ENCODE peak calls at places on chromosomes 11 and 22, in four cellular contexts. U, J, Z and X are unnamed samples.

GRCh38 chr22:37330200-37331033 is 48.1 kb downstream of the CYTH4 start:
- DNase-seq in Z (peak; percentile 87), U (peak; percentile 97), J (no peak), X (no peak)

GRCh38 chr11:68692115-68692514 is 7.8 kb downstream of the GAL start:
- DNase-seq in J (no peak), Z (no peak), U (no peak), X (no peak)

GRCh38 chr22:30344447-30345200 is 12.1 kb downstream of the SF3A1 start:
- DNase-seq in Z (no peak), J (no peak), U (no peak), X (no peak)

GRCh38 chr11:18046116-18046777 is at the start of gene TPH1:
- DNase-seq in J (no peak), Z (peak; percentile 71), U (peak; percentile 59), X (no peak)

GRCh38 chr22:27726726-27727449 is 74.7 kb downstream of the MN1 start:
- DNase-seq in Z (peak; percentile 35), J (no peak), U (peak; percentile 84), X (no peak)

GRCh38 chr22:23072035-23072910 is 2.0 kb downstream of the GNAZ start:
- DNase-seq in Z (no peak), U (no peak), J (no peak), X (no peak)

GRCh38 chr11:105906517-105906916 is 115.5 kb downstream of the MSANTD4 start:
- DNase-seq in U (no peak), J (no peak), Z (no peak), X (no peak)

GRCh38 chr22:20852076-20852475 is 6.5 kb downstream of the PI4KA start:
- DNase-seq in Z (no peak), J (no peak), U (no peak), X (no peak)

GRCh38 chr22:49303781-49304461 is 523.8 kb downstream of the BRD1 start:
- DNase-seq in U (no peak), J (no peak), Z (no peak), X (no peak)

GRCh38 chr11:80718611-80719291 is 1277.9 kb upstream of the TENM4 start:
- DNase-seq in Z (no peak), J (no peak), U (no peak), X (no peak)

GRCh38 chr11:75503531-75504099 is 22.1 kb downstream of the GDPD5 start:
- DNase-seq in U (no peak), Z (no peak), J (no peak), X (no peak)

GRCh38 chr11:114159802-114160588 is 100.5 kb downstream of the ZBTB16 start:
- DNase-seq in Z (peak; percentile 63), J (peak; percentile 79), U (peak; percentile 100), X (peak; percentile 93)

GRCh38 chr11:18534230-18534629 is 7.5 kb upstream of the TSG101 start:
- DNase-seq in U (no peak), J (no peak), Z (no peak), X (no peak)

GRCh38 chr11:128603752-128604472 is 16.6 kb upstream of the ETS1 start:
- DNase-seq in Z (no peak), J (no peak), U (no peak), X (no peak)

GRCh38 chr11:103453901-103454300 is 344.7 kb downstream of the DYNC2H1 start:
- DNase-seq in J (no peak), Z (no peak), U (no peak), X (no peak)

GRCh38 chr11:107898270-107898669 is 30.0 kb upstream of the RAB39A start:
- DNase-seq in U (peak; percentile 60), Z (no peak), J (no peak), X (peak; percentile 36)

GRCh38 chr11:58616594-58616993 is 5.9 kb upstream of the CNTF start:
- DNase-seq in J (no peak), Z (no peak), U (peak; percentile 89), X (no peak)

GRCh38 chr22:20607157-20607907 is 99.9 kb downstream of the MED15 start:
- DNase-seq in U (no peak), Z (peak; percentile 40), J (no peak), X (no peak)

GRCh38 chr11:131916633-131917032 is 546.2 kb downstream of the NTM start:
- DNase-seq in J (no peak), U (no peak), Z (no peak), X (no peak)

GRCh38 chr11:78397398-78397797 is 20.2 kb downstream of the GAB2 start:
- DNase-seq in Z (no peak), J (no peak), U (no peak), X (peak; percentile 45)

GRCh38 chr11:32071811-32072210 is 19.1 kb upstream of the RCN1 start:
- DNase-seq in J (no peak), U (peak; percentile 57), Z (no peak), X (no peak)

GRCh38 chr22:43996170-43996980 is 27.7 kb upstream of the PARVB start:
- DNase-seq in Z (no peak), U (no peak), J (peak; percentile 66), X (peak; percentile 45)

GRCh38 chr11:48900131-48900800 is 83.4 kb downstream of the TRIM51G start:
- DNase-seq in J (peak; percentile 6), U (no peak), Z (no peak), X (no peak)

GRCh38 chr11:1773711-1774550 is 10.2 kb upstream of the CTSD start:
- DNase-seq in J (no peak), Z (no peak), U (no peak), X (no peak)

GRCh38 chr11:13376838-13377237 is 86.2 kb downstream of the BTBD10 start:
- DNase-seq in U (no peak), Z (no peak), J (no peak), X (no peak)

GRCh38 chr22:30288414-30289125 is 735 bp downstream of the CASTOR1 start:
- DNase-seq in Z (no peak), J (peak; percentile 25), U (no peak), X (no peak)

GRCh38 chr22:23220485-23221350 is 40.4 kb downstream of the BCR start:
- DNase-seq in J (peak; percentile 39), Z (no peak), U (peak; percentile 76), X (peak; percentile 85)

GRCh38 chr11:8779107-8779506 is 96.5 kb downstream of the RPL27A start:
- DNase-seq in Z (no peak), J (no peak), U (no peak), X (no peak)

GRCh38 chr11:66639066-66639813 is 737 bp downstream of the RBM4 start:
- DNase-seq in Z (no peak), J (no peak), U (peak; percentile 40), X (no peak)

GRCh38 chr11:27621440-27622161 is 78.7 kb downstream of the BDNF start:
- DNase-seq in U (peak; percentile 3), J (no peak), Z (no peak), X (no peak)

GRCh38 chr11:123381817-123382554 is 48.1 kb upstream of the GRAMD1B start:
- DNase-seq in Z (no peak), J (no peak), U (no peak), X (no peak)

GRCh38 chr11:46491661-46492331 is 100.2 kb upstream of the CHRM4 start:
- DNase-seq in U (no peak), Z (no peak), J (no peak), X (no peak)

GRCh38 chr22:44202261-44202789 is 21.6 kb downstream of the PARVG start:
- DNase-seq in Z (no peak), J (no peak), U (no peak), X (no peak)

GRCh38 chr11:30017467-30017895 is 651 bp upstream of the KCNA4 start:
- DNase-seq in J (no peak), Z (peak; percentile 14), U (no peak), X (no peak)

GRCh38 chr11:5224538-5225479 is 2.1 kb downstream of the HBB start:
- DNase-seq in Z (no peak), J (no peak), U (no peak), X (no peak)

GRCh38 chr11:109641549-109641948 is 219.6 kb downstream of the C11orf87 start:
- DNase-seq in Z (peak; percentile 50), U (peak; percentile 48), J (no peak), X (no peak)
- TF ChIP-seq CTCF in Z (peak; percentile 7), U (no peak), J (no peak), X (no peak)

GRCh38 chr22:24553597-24554315 is 1.2 kb downstream of the GUCD1 start:
- DNase-seq in J (no peak), U (no peak), Z (peak; percentile 35), X (peak; percentile 32)

GRCh38 chr22:24559471-24559870 is 3.7 kb downstream of the SNRPD3 start:
- DNase-seq in J (no peak), Z (no peak), U (no peak), X (no peak)

GRCh38 chr22:24555160-24555495 is 190 bp upstream of the GUCD1 start:
- DNase-seq in U (peak; percentile 98), J (peak; percentile 94), Z (peak; percentile 99), X (peak; percentile 99)

GRCh38 chr22:24554316-24555159 is at the start of gene GUCD1:
- DNase-seq in Z (peak; percentile 46), U (peak; percentile 25), J (no peak), X (peak; percentile 68)

DNA sequence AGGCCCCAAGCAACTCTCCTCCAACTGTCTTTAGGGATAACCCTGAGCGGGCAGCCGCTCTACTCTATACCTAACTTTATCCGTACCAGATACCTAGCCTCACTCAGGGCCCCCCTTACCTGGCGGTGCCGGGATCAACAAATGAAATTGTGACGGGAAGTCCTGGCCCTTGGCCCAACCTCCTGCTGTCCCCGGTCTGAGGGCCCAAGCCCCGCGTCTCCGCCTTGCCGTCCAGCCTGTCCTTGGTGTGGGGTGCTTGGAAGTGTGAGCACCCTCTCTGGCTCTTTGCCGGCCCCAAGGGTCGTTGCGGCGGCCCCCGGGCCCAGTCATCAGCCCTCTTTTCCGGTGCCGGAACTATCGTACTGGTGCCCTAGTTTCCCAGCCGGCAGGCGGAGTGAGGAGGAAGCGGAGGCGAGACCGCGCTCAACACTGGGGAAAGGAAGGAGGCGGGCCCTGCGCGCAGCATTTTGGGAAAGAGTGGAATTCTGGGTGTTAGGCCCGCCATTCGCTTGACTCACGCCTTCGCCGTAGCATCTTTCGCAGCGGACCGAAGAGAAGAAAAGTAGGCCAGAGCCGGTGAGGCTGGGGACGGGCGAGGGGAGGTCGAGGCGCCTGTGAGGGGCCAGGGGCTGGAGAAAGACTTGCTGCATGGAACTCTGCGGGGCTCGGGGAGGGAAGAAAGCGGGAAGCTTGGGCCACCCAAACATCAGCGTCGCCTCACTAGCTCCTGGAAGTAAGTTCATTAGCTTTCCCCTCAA is at the start of gene SNRPD3:
- DNase-seq in U (peak; percentile 95), Z (peak; percentile 88), J (peak; percentile 85), X (peak; percentile 94)
- TF ChIP-seq CTCF in U (no peak), Z (no peak), J (no peak), X (no peak)

GRCh38 chr11:71423181-71423790 is 24.9 kb downstream of the DHCR7 start:
- DNase-seq in U (no peak), J (no peak), Z (no peak), X (no peak)
- TF ChIP-seq CTCF in U (no peak), J (no peak), Z (no peak), X (no peak)

DNA sequence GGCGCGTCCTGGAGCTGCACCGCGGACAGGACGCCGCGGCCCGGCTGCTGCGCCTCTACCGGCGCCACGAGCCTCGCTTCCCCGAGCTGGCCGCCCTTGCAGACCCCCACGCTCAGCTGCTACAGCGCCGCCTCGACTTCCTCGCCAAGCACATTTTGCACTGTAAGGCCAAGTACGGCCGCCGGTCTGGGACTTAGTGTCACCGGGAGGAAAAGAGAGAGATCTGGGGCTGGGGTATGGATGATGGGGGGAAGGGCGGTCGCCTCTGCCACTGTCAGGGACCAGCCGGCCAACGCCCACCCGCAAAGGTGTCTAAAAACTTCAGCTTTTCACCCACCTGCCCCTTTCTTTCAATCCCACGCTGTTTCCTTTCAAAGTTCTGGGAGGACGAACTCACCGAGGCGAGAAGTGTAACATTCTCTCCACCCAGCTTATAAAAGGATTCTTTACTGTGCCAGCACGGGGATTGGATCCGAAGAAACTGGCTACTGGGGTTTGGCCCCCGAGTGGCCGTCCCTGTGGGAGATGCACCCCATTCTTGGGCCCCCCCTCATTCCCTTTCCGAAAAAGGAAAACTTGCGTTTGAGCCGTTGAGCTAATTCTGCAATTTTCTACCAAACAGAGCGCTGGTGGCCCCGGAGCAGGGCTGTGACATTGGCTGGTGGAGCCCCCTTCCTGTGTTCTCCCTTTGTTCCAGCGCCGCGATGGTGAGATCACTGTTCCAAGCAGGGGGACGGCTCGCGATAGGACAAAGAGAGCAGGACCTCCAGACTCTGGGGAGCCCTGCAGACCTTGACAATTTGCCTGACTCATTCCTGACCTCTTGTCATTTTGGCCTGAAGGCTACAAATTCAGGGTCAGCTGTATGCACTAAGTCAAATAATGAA is 1.7 kb downstream of the FJX1 start:
- DNase-seq in U (peak; percentile 47), Z (peak; percentile 74), J (peak; percentile 16), X (no peak)
- TF ChIP-seq CTCF in U (no peak), Z (no peak), J (no peak), X (no peak)